ENCODE peak calls at places on chromosomes 13 and 19, in five cellular contexts. V is AG10803, D is nephron progenitor cell, M is hepatocyte, W is A673. I is an unnamed sample.

GRCh38 chr19:42459926-42460325 is 17.2 kb upstream of the CXCL17 start:
- DNase-seq in V (no peak), D (no peak), M (no peak), W (no peak), I (no peak)

GRCh38 chr13:75486146-75486545 is 4.2 kb upstream of the TBC1D4 start:
- DNase-seq in V (no peak), D (no peak), M (no peak), W (no peak), I (no peak)

GRCh38 chr19:7348587-7349230 is at the start of gene ARHGEF18:
- DNase-seq in V (no peak), D (no peak), M (no peak), W (no peak), I (no peak)

GRCh38 chr13:110275931-110276552 is 30.9 kb downstream of the COL4A1 start:
- DNase-seq in V (peak; percentile 54), D (no peak), M (no peak), W (peak; percentile 47), I (no peak)

GRCh38 chr13:46469064-46469463 is 82.0 kb upstream of the RUBCNL start:
- DNase-seq in V (peak; percentile 79), D (no peak), M (peak; percentile 49), W (peak; percentile 94), I (no peak)

GRCh38 chr19:10112037-10112751 is 701 bp downstream of the P2RY11 start:
- DNase-seq in V (peak; percentile 37), D (no peak), M (no peak), W (no peak), I (no peak)

GRCh38 chr19:35743640-35744306 is 1.4 kb downstream of the U2AF1L4 start:
- DNase-seq in V (no peak), D (no peak), M (no peak), W (no peak), I (no peak)

GRCh38 chr13:98957731-98958442 is 20.0 kb downstream of the DOCK9 start:
- DNase-seq in V (no peak), D (no peak), M (no peak), W (no peak), I (no peak)

GRCh38 chr13:42214445-42214844 is 57.5 kb upstream of the AKAP11 start:
- DNase-seq in V (no peak), D (no peak), M (no peak), W (no peak), I (no peak)

GRCh38 chr19:2240881-2241760 is 4.5 kb downstream of the SF3A2 start:
- DNase-seq in V (peak; percentile 27), D (no peak), M (no peak), W (no peak), I (no peak)

GRCh38 chr13:28324181-28324789 is 170.6 kb downstream of the FLT1 start:
- DNase-seq in V (peak; percentile 68), D (peak; percentile 67), M (peak; percentile 78), W (peak; percentile 81), I (peak; percentile 68)

GRCh38 chr19:15455996-15456395 is 6.2 kb upstream of the WIZ start:
- DNase-seq in V (no peak), D (no peak), M (no peak), W (no peak), I (no peak)

GRCh38 chr19:18097217-18097992 is at the start of gene MAST3:
- DNase-seq in V (peak; percentile 68), D (peak; percentile 85), M (peak; percentile 92), W (peak; percentile 89), I (peak; percentile 65)

GRCh38 chr13:98416408-98416807 is 160.5 kb downstream of the STK24 start:
- DNase-seq in V (no peak), D (no peak), M (peak; percentile 69), W (no peak), I (no peak)

GRCh38 chr13:36518707-36519106 is 86.4 kb downstream of the CCNA1 start:
- DNase-seq in V (no peak), D (no peak), M (no peak), W (no peak), I (no peak)

GRCh38 chr13:50179977-50180376 is 164.7 kb downstream of the KCNRG start:
- DNase-seq in V (no peak), D (no peak), M (no peak), W (no peak), I (no peak)

GRCh38 chr19:720691-721160 is 12.0 kb downstream of the PALM start:
- DNase-seq in V (no peak), D (no peak), M (no peak), W (no peak), I (no peak)

GRCh38 chr19:40423227-40423566 is 2.6 kb downstream of the SERTAD1 start:
- DNase-seq in V (no peak), D (no peak), M (no peak), W (no peak), I (no peak)

GRCh38 chr13:99916366-99917103 is 55.0 kb downstream of the ZIC5 start:
- DNase-seq in V (peak; percentile 75), D (no peak), M (peak; percentile 74), W (peak; percentile 85), I (peak; percentile 79)

GRCh38 chr19:18415177-18415867 is 3.9 kb upstream of the SSBP4 start:
- DNase-seq in V (peak; percentile 88), D (peak; percentile 37), M (peak; percentile 70), W (peak; percentile 99), I (peak; percentile 75)

GRCh38 chr19:55082023-55082851 is 6.6 kb downstream of the EPS8L1 start:
- DNase-seq in V (no peak), D (peak; percentile 60), M (peak; percentile 44), W (peak; percentile 80), I (peak; percentile 41)

GRCh38 chr13:103246581-103247200 is 180.5 kb upstream of the SLC10A2 start:
- DNase-seq in V (no peak), D (no peak), M (no peak), W (no peak), I (no peak)

GRCh38 chr19:10420444-10421239 is at the start of gene PDE4A:
- DNase-seq in V (no peak), D (peak; percentile 79), M (peak; percentile 45), W (peak; percentile 89), I (no peak)

GRCh38 chr19:44005968-44006367 is 3.2 kb downstream of the ZNF230 start:
- DNase-seq in V (peak; percentile 53), D (no peak), M (no peak), W (no peak), I (no peak)

GRCh38 chr19:7670150-7670784 is 1.4 kb downstream of the RETN start:
- DNase-seq in V (no peak), D (peak; percentile 58), M (peak; percentile 50), W (peak; percentile 35), I (no peak)

GRCh38 chr13:51422484-51422883 is 30.4 kb downstream of the INTS6 start:
- DNase-seq in V (no peak), D (no peak), M (no peak), W (no peak), I (no peak)

GRCh38 chr13:84393981-84394625 is 511.8 kb upstream of the SLITRK1 start:
- DNase-seq in V (no peak), D (no peak), M (no peak), W (no peak), I (no peak)

GRCh38 chr13:77002590-77003190 is 10.8 kb downstream of the CLN5 start:
- DNase-seq in V (peak; percentile 43), D (no peak), M (peak; percentile 44), W (peak; percentile 45), I (peak; percentile 49)

GRCh38 chr13:25170554-25171107 is 1.5 kb downstream of the AMER2 start:
- DNase-seq in V (no peak), D (peak; percentile 69), M (peak; percentile 27), W (peak; percentile 85), I (no peak)

GRCh38 chr19:400976-401835 is 7.7 kb downstream of the C2CD4C start:
- DNase-seq in V (no peak), D (no peak), M (no peak), W (no peak), I (no peak)

GRCh38 chr13:80824231-80824630 is 483.3 kb upstream of the SPRY2 start:
- DNase-seq in V (no peak), D (no peak), M (no peak), W (no peak), I (peak; percentile 13)

GRCh38 chr13:40152145-40152544 is 496.7 kb downstream of the COG6 start:
- DNase-seq in V (peak; percentile 80), D (no peak), M (no peak), W (peak; percentile 30), I (peak; percentile 75)

GRCh38 chr13:27481766-27482165 is 31.4 kb upstream of the MTIF3 start:
- DNase-seq in V (no peak), D (peak; percentile 75), M (peak; percentile 70), W (peak; percentile 43), I (peak; percentile 13)

DNA sequence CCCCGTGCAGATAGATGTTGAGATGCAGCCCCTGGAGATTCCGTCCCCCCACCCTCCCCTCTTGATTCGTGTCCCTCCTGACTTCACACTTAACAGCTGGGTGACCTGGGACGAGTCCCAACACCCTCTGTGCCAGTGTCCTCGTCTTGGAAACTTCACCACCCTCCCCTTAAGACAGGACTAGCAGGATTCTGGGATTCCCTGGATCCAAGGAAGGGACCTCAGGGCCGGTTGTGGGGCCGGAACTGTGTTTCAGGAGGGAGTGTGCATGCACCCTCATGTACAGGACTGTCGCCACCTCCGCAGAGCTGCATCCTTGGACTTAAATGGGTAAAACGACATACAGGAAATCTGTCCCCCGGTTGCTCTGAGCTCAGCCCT is 952 bp downstream of the MYO9B start:
- DNase-seq in V (peak; percentile 22), D (peak; percentile 20), M (no peak), W (no peak), I (no peak)
- TF ChIP-seq CTCF in V (no peak), D (no peak), M (no peak), W (no peak), I (no peak)

DNA sequence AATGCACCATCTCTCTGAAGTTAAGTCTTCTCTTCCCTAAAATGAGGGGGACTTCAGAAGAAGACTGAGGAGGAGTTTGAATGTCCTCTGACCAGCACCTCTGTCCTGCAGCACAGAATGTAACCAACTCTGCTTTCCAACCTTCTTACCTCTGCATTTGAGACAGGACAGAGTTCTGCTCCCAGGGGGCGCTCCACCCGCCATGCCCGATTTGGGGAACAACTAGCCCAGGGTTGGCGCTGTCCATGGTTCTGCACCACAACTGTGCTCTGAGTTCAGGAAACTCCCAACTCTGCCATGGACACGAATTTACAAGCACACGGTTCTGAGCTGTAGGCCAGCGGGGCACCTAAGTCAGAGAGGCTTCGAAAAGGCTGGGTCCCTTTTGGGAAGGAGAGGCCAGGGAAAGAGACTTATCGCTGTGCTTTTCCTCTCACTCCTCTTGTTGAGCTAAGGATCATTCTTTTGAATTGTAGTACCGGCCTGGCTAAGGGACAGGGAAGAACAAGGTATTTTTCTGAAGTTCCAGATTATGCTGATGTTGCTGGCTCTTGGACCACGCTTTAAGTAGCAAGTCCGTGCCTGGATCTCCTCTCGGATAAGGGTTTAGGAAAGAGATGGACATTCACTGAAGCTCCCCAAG is 22.2 kb downstream of the SIGLEC5 start:
- DNase-seq in V (peak; percentile 73), D (peak; percentile 86), M (peak; percentile 62), W (peak; percentile 83), I (peak; percentile 45)
- TF ChIP-seq CTCF in V (peak; percentile 82), D (peak; percentile 60), M (peak; percentile 31), W (peak; percentile 90), I (peak; percentile 58)

GRCh38 chr19:52296773-52297600 is at the start of gene ZNF480:
- DNase-seq in V (peak; percentile 74), D (peak; percentile 81), M (peak; percentile 91), W (peak; percentile 80), I (peak; percentile 75)
- TF ChIP-seq CTCF in V (no peak), D (no peak), M (no peak), W (no peak), I (no peak)

DNA sequence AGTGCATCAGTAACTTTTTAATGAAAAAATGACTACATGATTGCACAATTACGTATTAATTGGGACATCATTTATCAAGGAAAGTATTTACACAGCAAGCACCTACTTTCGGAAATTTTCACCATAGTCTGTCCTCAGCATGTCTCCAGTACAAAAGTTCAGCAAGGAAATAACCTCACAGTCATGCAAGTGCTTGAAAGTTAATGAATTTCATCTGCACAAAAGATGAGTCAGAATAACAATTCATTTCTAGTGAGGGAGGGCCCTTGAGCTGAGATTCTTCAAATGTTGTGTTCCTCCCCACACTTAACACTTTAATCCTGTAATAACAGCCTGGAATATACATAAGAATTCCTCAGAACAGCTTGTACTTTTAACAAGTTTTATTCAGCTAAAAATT is 49.0 kb upstream of the OXGR1 start:
- DNase-seq in V (peak; percentile 85), D (no peak), M (no peak), W (peak; percentile 32), I (peak; percentile 86)
- TF ChIP-seq CTCF in V (no peak), D (no peak), M (no peak), W (no peak), I (no peak)

I was measured in astrocyte of the spinal cord.